ENCODE peak calls at places on chromosomes 7 and 10, in seven cellular contexts. One of them, this sample, is unnamed. For H3K4me1, the result is how much of the 10 kb centered on the place peaks cover.

GRCh38 chr10:1454964-1455363 is 282.4 kb downstream of the ADARB2 start:
- DNase-seq in esophagus muscularis mucosa: no peak
- DNase-seq in transverse colon: no peak
- DNase-seq in tibial nerve: no peak
- DNase-seq in H1: no peak
- DNase-seq in suprapubic skin: no peak
- DNase-seq in A549: no peak
- DNase-seq in this sample: no peak

GRCh38 chr10:71431216-71431944 is 34.7 kb downstream of the CDH23 start:
- DNase-seq in suprapubic skin: no peak
- DNase-seq in A549: no peak
- DNase-seq in transverse colon: no peak
- DNase-seq in H1: no peak
- DNase-seq in esophagus muscularis mucosa: no peak
- DNase-seq in tibial nerve: no peak
- DNase-seq in this sample: peak

GRCh38 chr7:159154243-159154642 is 9.6 kb upstream of the VIPR2 start:
- DNase-seq in transverse colon: no peak
- DNase-seq in A549: peak
- DNase-seq in suprapubic skin: no peak
- DNase-seq in H1: no peak
- DNase-seq in esophagus muscularis mucosa: peak
- DNase-seq in tibial nerve: no peak
- DNase-seq in this sample: no peak

GRCh38 chr7:42440951-42441350 is 203.9 kb upstream of the GLI3 start:
- DNase-seq in esophagus muscularis mucosa: no peak
- DNase-seq in tibial nerve: no peak
- DNase-seq in H1: no peak
- DNase-seq in A549: no peak
- DNase-seq in transverse colon: no peak
- DNase-seq in suprapubic skin: no peak
- DNase-seq in this sample: no peak

GRCh38 chr7:108311446-108312168 is 144.6 kb downstream of the NRCAM start:
- DNase-seq in A549: no peak
- DNase-seq in esophagus muscularis mucosa: no peak
- DNase-seq in tibial nerve: no peak
- DNase-seq in H1: no peak
- DNase-seq in transverse colon: no peak
- DNase-seq in suprapubic skin: no peak
- DNase-seq in this sample: no peak

GRCh38 chr7:80127412-80128150 is 7.0 kb upstream of the GNAI1 start:
- DNase-seq in tibial nerve: no peak
- DNase-seq in suprapubic skin: no peak
- DNase-seq in A549: no peak
- DNase-seq in esophagus muscularis mucosa: no peak
- DNase-seq in transverse colon: no peak
- DNase-seq in H1: peak
- DNase-seq in this sample: no peak

GRCh38 chr7:36600314-36600682 is 124.0 kb downstream of the AOAH start:
- DNase-seq in A549: no peak
- DNase-seq in suprapubic skin: no peak
- DNase-seq in H1: no peak
- DNase-seq in esophagus muscularis mucosa: peak
- DNase-seq in transverse colon: no peak
- DNase-seq in tibial nerve: no peak
- DNase-seq in this sample: no peak

GRCh38 chr10:119575506-119575905 is 21.3 kb downstream of the TIAL1 start:
- DNase-seq in A549: peak
- DNase-seq in suprapubic skin: no peak
- DNase-seq in esophagus muscularis mucosa: no peak
- DNase-seq in transverse colon: no peak
- DNase-seq in H1: no peak
- DNase-seq in tibial nerve: no peak
- DNase-seq in this sample: no peak

GRCh38 chr7:98315318-98315993 is 34.0 kb downstream of the BRI3 start:
- DNase-seq in suprapubic skin: no peak
- DNase-seq in transverse colon: no peak
- DNase-seq in H1: no peak
- DNase-seq in A549: no peak
- DNase-seq in tibial nerve: no peak
- DNase-seq in esophagus muscularis mucosa: no peak
- DNase-seq in this sample: no peak

GRCh38 chr7:148670374-148670773 is 28.3 kb upstream of the CUL1 start:
- DNase-seq in suprapubic skin: no peak
- DNase-seq in esophagus muscularis mucosa: no peak
- DNase-seq in A549: no peak
- DNase-seq in H1: no peak
- DNase-seq in tibial nerve: no peak
- DNase-seq in transverse colon: no peak
- DNase-seq in this sample: no peak

GRCh38 chr7:90155206-90155605 is 937 bp downstream of the STEAP1 start:
- DNase-seq in A549: no peak
- DNase-seq in suprapubic skin: no peak
- DNase-seq in H1: no peak
- DNase-seq in transverse colon: no peak
- DNase-seq in esophagus muscularis mucosa: no peak
- DNase-seq in tibial nerve: no peak
- DNase-seq in this sample: no peak

GRCh38 chr10:43372751-43373445 is 1.5 kb downstream of the FXYD4 start:
- DNase-seq in suprapubic skin: no peak
- DNase-seq in esophagus muscularis mucosa: no peak
- DNase-seq in A549: no peak
- DNase-seq in transverse colon: no peak
- DNase-seq in tibial nerve: no peak
- DNase-seq in H1: no peak
- DNase-seq in this sample: no peak

GRCh38 chr7:123433665-123434064 is 100.7 kb downstream of the IQUB start:
- DNase-seq in transverse colon: no peak
- DNase-seq in esophagus muscularis mucosa: no peak
- DNase-seq in H1: no peak
- DNase-seq in A549: no peak
- DNase-seq in suprapubic skin: no peak
- DNase-seq in tibial nerve: no peak
- DNase-seq in this sample: no peak

GRCh38 chr10:77635402-77636227 is 2.0 kb downstream of the KCNMA1 start:
- DNase-seq in esophagus muscularis mucosa: no peak
- DNase-seq in A549: no peak
- DNase-seq in tibial nerve: no peak
- DNase-seq in transverse colon: no peak
- DNase-seq in suprapubic skin: no peak
- DNase-seq in H1: no peak
- DNase-seq in this sample: no peak

GRCh38 chr7:155864271-155864985 is 52.2 kb upstream of the SHH start:
- DNase-seq in H1: no peak
- DNase-seq in esophagus muscularis mucosa: peak
- DNase-seq in suprapubic skin: peak
- DNase-seq in A549: no peak
- DNase-seq in transverse colon: no peak
- DNase-seq in tibial nerve: no peak
- DNase-seq in this sample: no peak

GRCh38 chr7:78149787-78150186 is 351.2 kb downstream of the PHTF2 start:
- DNase-seq in transverse colon: no peak
- DNase-seq in H1: no peak
- DNase-seq in suprapubic skin: no peak
- DNase-seq in tibial nerve: no peak
- DNase-seq in esophagus muscularis mucosa: no peak
- DNase-seq in A549: no peak
- DNase-seq in this sample: no peak

GRCh38 chr7:78863248-78863647 is 590.2 kb downstream of the MAGI2 start:
- DNase-seq in esophagus muscularis mucosa: no peak
- DNase-seq in A549: no peak
- DNase-seq in suprapubic skin: no peak
- DNase-seq in tibial nerve: no peak
- DNase-seq in H1: no peak
- DNase-seq in transverse colon: no peak
- DNase-seq in this sample: no peak

GRCh38 chr7:127974611-127975010 is 56.6 kb downstream of the LRRC4 start:
- DNase-seq in suprapubic skin: no peak
- DNase-seq in tibial nerve: no peak
- DNase-seq in esophagus muscularis mucosa: no peak
- DNase-seq in A549: no peak
- DNase-seq in transverse colon: no peak
- DNase-seq in H1: no peak
- DNase-seq in this sample: no peak

GRCh38 chr7:76330673-76331072 is 28.1 kb downstream of the YWHAG start:
- DNase-seq in H1: no peak
- DNase-seq in esophagus muscularis mucosa: no peak
- DNase-seq in suprapubic skin: no peak
- DNase-seq in A549: no peak
- DNase-seq in transverse colon: no peak
- DNase-seq in tibial nerve: no peak
- DNase-seq in this sample: no peak

GRCh38 chr10:113059001-113059780 is 109.1 kb downstream of the TCF7L2 start:
- DNase-seq in transverse colon: no peak
- DNase-seq in tibial nerve: no peak
- DNase-seq in suprapubic skin: no peak
- DNase-seq in esophagus muscularis mucosa: no peak
- DNase-seq in H1: no peak
- DNase-seq in A549: no peak
- DNase-seq in this sample: no peak

GRCh38 chr10:113056030-113056429 is 106.0 kb downstream of the TCF7L2 start:
- DNase-seq in tibial nerve: no peak
- DNase-seq in suprapubic skin: no peak
- DNase-seq in H1: no peak
- DNase-seq in transverse colon: no peak
- DNase-seq in esophagus muscularis mucosa: no peak
- DNase-seq in A549: no peak
- DNase-seq in this sample: no peak

GRCh38 chr10:113060221-113061053 is 110.4 kb downstream of the TCF7L2 start:
- DNase-seq in H1: no peak
- DNase-seq in suprapubic skin: no peak
- DNase-seq in tibial nerve: peak
- DNase-seq in transverse colon: peak
- DNase-seq in A549: no peak
- DNase-seq in esophagus muscularis mucosa: no peak
- DNase-seq in this sample: no peak

GRCh38 chr10:113056468-113057021 is 106.5 kb downstream of the TCF7L2 start:
- DNase-seq in H1: no peak
- DNase-seq in A549: no peak
- DNase-seq in suprapubic skin: no peak
- DNase-seq in transverse colon: no peak
- DNase-seq in tibial nerve: no peak
- DNase-seq in esophagus muscularis mucosa: no peak
- DNase-seq in this sample: no peak

DNA sequence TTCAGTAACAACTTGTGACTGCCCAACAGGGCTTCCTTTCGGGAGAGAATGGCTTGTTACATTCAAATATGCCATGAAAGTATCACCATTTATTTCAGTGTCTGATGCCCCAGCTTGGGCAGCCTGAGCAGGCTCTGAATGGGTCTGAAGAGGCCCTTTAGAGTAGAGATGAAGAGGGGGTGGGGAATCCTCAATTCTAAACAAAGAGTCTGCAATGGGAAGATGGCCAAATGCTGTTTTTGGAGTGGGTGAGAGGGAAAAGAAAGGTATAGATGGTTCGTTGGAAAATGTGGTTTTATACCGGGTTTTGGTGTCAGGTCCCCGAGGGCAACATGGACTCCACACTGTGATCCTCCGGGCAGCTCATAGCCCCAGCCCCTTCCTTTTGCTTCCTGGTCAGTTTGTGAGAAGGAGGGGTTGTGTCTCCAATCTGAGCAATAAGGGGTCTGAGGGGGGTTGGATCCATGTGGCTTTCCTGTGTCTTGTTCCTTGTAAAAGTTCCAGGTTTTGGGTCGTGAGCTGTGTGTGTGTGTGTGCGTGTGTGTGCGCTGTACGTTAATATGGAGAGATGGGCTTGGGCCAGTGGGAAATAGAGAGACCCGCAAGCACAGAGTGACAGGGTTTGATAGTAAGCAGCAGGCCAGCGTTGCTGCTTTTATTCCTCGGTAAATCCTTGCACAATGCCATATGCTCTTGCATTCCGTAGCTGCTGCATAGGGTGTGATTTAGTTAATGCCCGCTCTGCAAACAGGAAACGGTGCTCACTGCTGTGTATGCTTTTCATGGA is 108.3 kb downstream of the TCF7L2 start:
- DNase-seq in esophagus muscularis mucosa: no peak
- DNase-seq in A549: no peak
- DNase-seq in transverse colon: peak
- DNase-seq in H1: no peak
- DNase-seq in tibial nerve: no peak
- DNase-seq in suprapubic skin: no peak
- DNase-seq in this sample: no peak
- H3K4me1 ChIP-seq in esophagus muscularis mucosa: under half
- H3K4me1 ChIP-seq in A549: half or more
- H3K4me1 ChIP-seq in transverse colon: half or more
- H3K4me1 ChIP-seq in H1: under half
- H3K4me1 ChIP-seq in tibial nerve: under half
- H3K4me1 ChIP-seq in suprapubic skin: half or more
- H3K4me1 ChIP-seq in this sample: half or more

GRCh38 chr7:117808273-117808868 is 64.9 kb downstream of the CTTNBP2 start:
- DNase-seq in tibial nerve: no peak
- DNase-seq in A549: no peak
- DNase-seq in esophagus muscularis mucosa: no peak
- DNase-seq in suprapubic skin: no peak
- DNase-seq in H1: no peak
- DNase-seq in transverse colon: no peak
- DNase-seq in this sample: peak
- TF ChIP-seq EP300 in tibial nerve: no peak
- TF ChIP-seq EP300 in A549: no peak
- TF ChIP-seq EP300 in esophagus muscularis mucosa: no peak
- TF ChIP-seq EP300 in suprapubic skin: no peak
- TF ChIP-seq EP300 in H1: no peak
- TF ChIP-seq EP300 in transverse colon: no peak
- TF ChIP-seq EP300 in this sample: no peak

DNA sequence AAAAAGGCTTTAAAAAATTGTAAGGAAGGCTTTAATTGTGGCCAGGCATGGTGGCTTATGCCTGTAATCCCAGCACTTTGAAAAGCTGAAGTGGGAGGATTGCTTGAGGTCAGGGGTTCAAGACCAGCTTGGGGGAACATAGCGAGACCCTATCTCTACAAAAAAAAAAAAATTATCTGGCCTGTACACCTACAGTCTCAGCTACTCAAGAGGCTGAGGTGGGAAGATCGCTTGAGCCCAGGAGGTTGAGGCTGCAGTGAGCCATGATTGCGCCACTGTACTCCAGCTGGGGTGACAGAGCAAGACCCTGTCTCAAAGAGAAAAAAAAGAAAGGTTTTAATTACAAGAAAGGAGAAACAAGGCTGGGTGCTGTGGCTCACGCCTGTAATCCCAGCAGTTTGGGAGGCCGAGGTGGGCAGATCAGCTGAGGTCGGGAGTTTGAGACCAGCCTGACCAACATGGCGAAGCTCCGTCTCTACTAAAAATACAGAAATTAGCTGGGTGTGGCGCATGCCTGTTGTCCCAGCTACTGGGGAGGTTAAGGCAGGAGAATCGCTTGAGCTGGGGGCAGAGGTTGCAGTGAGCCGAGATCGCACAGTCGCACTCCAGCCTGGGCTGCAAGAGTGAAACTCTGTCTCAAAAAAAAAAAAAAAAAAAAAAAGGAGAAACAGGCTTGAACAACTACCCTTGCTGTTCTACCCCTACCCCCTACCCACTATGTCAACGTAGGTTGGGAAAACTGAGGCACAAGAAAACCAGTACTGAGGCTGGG is 83.7 kb downstream of the CARD11 start:
- DNase-seq in tibial nerve: no peak
- DNase-seq in esophagus muscularis mucosa: no peak
- DNase-seq in H1: no peak
- DNase-seq in suprapubic skin: peak
- DNase-seq in A549: no peak
- DNase-seq in transverse colon: no peak
- DNase-seq in this sample: no peak
- H3K4me3 ChIP-seq in tibial nerve: no peak
- H3K4me3 ChIP-seq in esophagus muscularis mucosa: no peak
- H3K4me3 ChIP-seq in H1: no peak
- H3K4me3 ChIP-seq in suprapubic skin: no peak
- H3K4me3 ChIP-seq in A549: no peak
- H3K4me3 ChIP-seq in transverse colon: no peak
- H3K4me3 ChIP-seq in this sample: no peak

GRCh38 chr10:5896765-5897340 is 6.8 kb downstream of the FBH1 start:
- DNase-seq in suprapubic skin: no peak
- DNase-seq in A549: no peak
- DNase-seq in H1: no peak
- DNase-seq in transverse colon: no peak
- DNase-seq in tibial nerve: no peak
- DNase-seq in esophagus muscularis mucosa: no peak
- DNase-seq in this sample: peak
- H3K4me1 ChIP-seq in suprapubic skin: under half
- H3K4me1 ChIP-seq in A549: under half
- H3K4me1 ChIP-seq in H1: under half
- H3K4me1 ChIP-seq in transverse colon: under half
- H3K4me1 ChIP-seq in tibial nerve: under half
- H3K4me1 ChIP-seq in esophagus muscularis mucosa: under half
- H3K4me1 ChIP-seq in this sample: under half

This sample was measured in stomach.